ENCODE peak calls at places on chromosomes 12 and 14, in nine cellular contexts. W is CD4-positive, CD25-positive, alpha-beta regulatory T cell; I is GF-D8; X is activated naive CD8-positive, alpha-beta T cell treated with anti-CD3 and anti-CD28 coated beads, Interleukin-2, amount 10 ng/mL, durations not matched to agents 7 days and 5 days; Q is activated CD4-positive, alpha-beta T cell treated with anti-CD3 and anti-CD28 coated beads for 1 hour; M is substantia nigra; J is sciatic nerve; D is mucosa of descending colon; K is HuH-7.5. C is an unnamed sample.

GRCh38 chr14:23402296-23403138 is 5.6 kb downstream of the MYH6 start:
- DNase-seq in W (no peak), I (no peak), X (no peak), Q (no peak), M (no peak), J (no peak), D (no peak), K (no peak), C (no peak)

GRCh38 chr12:52655720-52656124 is 3.7 kb upstream of the KRT2 start:
- DNase-seq in W (no peak), I (no peak), X (no peak), Q (no peak), M (no peak), J (no peak), D (no peak), K (no peak), C (no peak)

GRCh38 chr14:60640859-60641721 is 8.2 kb downstream of the SIX1 start:
- DNase-seq in W (no peak), I (no peak), X (no peak), Q (no peak), M (no peak), J (no peak), D (no peak), K (no peak), C (no peak)

GRCh38 chr12:66354291-66354690 is 52.0 kb downstream of the HELB start:
- DNase-seq in W (no peak), I (no peak), X (no peak), Q (no peak), M (no peak), J (no peak), D (no peak), K (no peak), C (no peak)

GRCh38 chr12:109696485-109697269 is 16.9 kb upstream of the FAM222A start:
- DNase-seq in W (no peak), I (no peak), X (no peak), Q (no peak), M (no peak), J (no peak), D (no peak), K (no peak), C (no peak)

GRCh38 chr14:35046751-35047536 is 872 bp downstream of the FAM177A1 start:
- DNase-seq in W (no peak), I (peak; percentile 10), X (no peak), Q (no peak), M (no peak), J (no peak), D (peak; percentile 81), K (peak; percentile 27), C (no peak)

GRCh38 chr12:132471011-132471857 is 18.7 kb upstream of the FBRSL1 start:
- DNase-seq in W (no peak), I (peak; percentile 90), X (no peak), Q (no peak), M (no peak), J (no peak), D (no peak), K (no peak), C (no peak)

GRCh38 chr12:108729612-108730336 is 1.5 kb downstream of the CORO1C start:
- DNase-seq in W (no peak), I (peak; percentile 15), X (no peak), Q (no peak), M (no peak), J (no peak), D (no peak), K (peak; percentile 21), C (no peak)

GRCh38 chr12:30795660-30796507 is 41.1 kb upstream of the CAPRIN2 start:
- DNase-seq in W (no peak), I (no peak), X (peak; percentile 81), Q (no peak), M (no peak), J (peak; percentile 75), D (peak; percentile 44), K (peak; percentile 47), C (no peak)

GRCh38 chr12:62692884-62693283 is 226.3 kb downstream of the MON2 start:
- DNase-seq in W (no peak), I (no peak), X (no peak), Q (no peak), M (no peak), J (no peak), D (no peak), K (no peak), C (peak; percentile 75)

GRCh38 chr14:95432152-95433093 is 84.0 kb downstream of the SYNE3 start:
- DNase-seq in W (no peak), I (no peak), X (no peak), Q (no peak), M (no peak), J (peak; percentile 78), D (peak; percentile 71), K (peak; percentile 61), C (no peak)

GRCh38 chr12:120688527-120689071 is 1.6 kb downstream of the MLEC start:
- DNase-seq in W (no peak), I (peak; percentile 84), X (no peak), Q (no peak), M (no peak), J (no peak), D (no peak), K (no peak), C (no peak)

GRCh38 chr12:125678589-125678993 is 613.4 kb downstream of the AACS start:
- DNase-seq in W (no peak), I (no peak), X (no peak), Q (no peak), M (no peak), J (no peak), D (no peak), K (no peak), C (no peak)

GRCh38 chr12:64192644-64193043 is 29.5 kb downstream of the KICS2 start:
- DNase-seq in W (no peak), I (no peak), X (no peak), Q (no peak), M (no peak), J (no peak), D (no peak), K (no peak), C (no peak)

GRCh38 chr12:4566474-4566873 is 4.5 kb downstream of the DYRK4 start:
- DNase-seq in W (no peak), I (no peak), X (no peak), Q (no peak), M (no peak), J (no peak), D (no peak), K (no peak), C (no peak)

GRCh38 chr14:96173646-96174475 is 30.8 kb upstream of the BDKRB2 start:
- DNase-seq in W (no peak), I (no peak), X (no peak), Q (no peak), M (no peak), J (peak; percentile 56), D (no peak), K (no peak), C (no peak)

GRCh38 chr12:113359133-113359938 is 949 bp downstream of the PLBD2 start:
- DNase-seq in W (no peak), I (no peak), X (no peak), Q (no peak), M (no peak), J (peak; percentile 67), D (peak; percentile 52), K (no peak), C (no peak)